ENCODE peak calls at places on chromosome 5, in five cellular contexts. C, D, N, M and S are unnamed samples.

GRCh38 chr5:5615569-5615968 is 193.1 kb downstream of the ICE1 start:
- DNase-seq in C (peak; percentile 38), D (no peak), N (no peak), M (no peak), S (no peak)

GRCh38 chr5:151660616-151661015 is 26.1 kb downstream of the SPARC start:
- DNase-seq in C (no peak), D (no peak), N (peak; percentile 59), M (no peak), S (no peak)

GRCh38 chr5:55714339-55714738 is 2.2 kb upstream of the SLC38A9 start:
- DNase-seq in C (no peak), D (no peak), N (no peak), M (no peak), S (no peak)

GRCh38 chr5:122775713-122776084 is 819 bp downstream of the SNX2 start:
- DNase-seq in C (peak; percentile 12), D (no peak), N (no peak), M (peak; percentile 63), S (no peak)

GRCh38 chr5:122162100-122162499 is 32.8 kb downstream of the ZNF474 start:
- DNase-seq in C (no peak), D (no peak), N (no peak), M (no peak), S (no peak)

GRCh38 chr5:97545856-97546570 is 363.0 kb upstream of the RIOK2 start:
- DNase-seq in C (no peak), D (no peak), N (no peak), M (peak; percentile 66), S (no peak)

GRCh38 chr5:66436721-66437120 is 159.5 kb upstream of the MAST4 start:
- DNase-seq in C (peak; percentile 1), D (no peak), N (no peak), M (no peak), S (no peak)

GRCh38 chr5:55481293-55481900 is 53.4 kb downstream of the PLPP1 start:
- DNase-seq in C (no peak), D (no peak), N (no peak), M (no peak), S (no peak)

GRCh38 chr5:73118331-73119011 is 1.9 kb upstream of the TMEM171 start:
- DNase-seq in C (no peak), D (no peak), N (peak; percentile 40), M (no peak), S (no peak)

GRCh38 chr5:95530441-95530840 is 24.3 kb downstream of the SKIC3 start:
- DNase-seq in C (peak; percentile 28), D (no peak), N (peak; percentile 70), M (no peak), S (no peak)

GRCh38 chr5:36744678-36745659 is 131.6 kb upstream of the NIPBL start:
- DNase-seq in C (peak; percentile 94), D (peak; percentile 88), N (peak; percentile 81), M (peak; percentile 68), S (peak; percentile 97)
- TF ChIP-seq EZH2 in C (no peak), D (peak; percentile 30), N (no peak), M (no peak), S (no peak)

DNA sequence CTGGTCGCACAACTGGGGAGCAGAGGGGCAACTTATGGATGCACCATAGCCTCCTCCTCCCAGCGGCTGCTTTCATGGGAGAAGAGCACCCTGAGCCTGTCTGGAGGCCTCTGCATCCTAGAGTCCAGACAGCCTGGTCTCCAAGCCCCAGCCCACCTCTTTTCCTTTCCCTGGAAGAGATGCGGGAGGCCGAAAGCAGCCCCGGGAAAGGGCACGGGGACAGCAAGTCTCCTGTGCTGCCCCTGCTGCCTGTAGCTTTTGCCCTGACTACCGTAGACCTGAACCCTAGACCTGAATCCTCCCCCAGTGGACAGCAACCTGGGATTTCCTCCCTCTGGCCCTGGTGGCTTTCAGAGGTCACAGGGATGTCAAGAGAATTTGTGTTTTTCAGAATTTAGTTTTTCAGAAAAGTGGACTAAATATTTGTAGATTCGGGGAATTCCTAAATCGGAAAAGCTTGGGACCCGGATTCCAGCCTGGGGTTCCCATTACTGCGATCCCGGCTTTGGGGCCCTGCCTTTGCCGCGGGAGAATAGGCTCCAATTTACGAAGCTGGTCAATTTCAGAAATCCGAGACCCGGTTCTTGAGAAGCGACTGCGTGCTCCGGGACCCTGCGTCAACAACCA is 4.3 kb upstream of the PITX1 start:
- DNase-seq in C (no peak), D (peak; percentile 38), N (no peak), M (no peak), S (no peak)
- TF ChIP-seq EZH2 in C (no peak), D (no peak), N (peak; percentile 4), M (peak; percentile 30), S (no peak)

GRCh38 chr5:93587919-93588585 is 5.0 kb downstream of the NR2F1 start:
- DNase-seq in C (no peak), D (peak; percentile 51), N (no peak), M (no peak), S (no peak)
- TF ChIP-seq EZH2 in C (no peak), D (peak; percentile 91), N (no peak), M (no peak), S (no peak)

DNA sequence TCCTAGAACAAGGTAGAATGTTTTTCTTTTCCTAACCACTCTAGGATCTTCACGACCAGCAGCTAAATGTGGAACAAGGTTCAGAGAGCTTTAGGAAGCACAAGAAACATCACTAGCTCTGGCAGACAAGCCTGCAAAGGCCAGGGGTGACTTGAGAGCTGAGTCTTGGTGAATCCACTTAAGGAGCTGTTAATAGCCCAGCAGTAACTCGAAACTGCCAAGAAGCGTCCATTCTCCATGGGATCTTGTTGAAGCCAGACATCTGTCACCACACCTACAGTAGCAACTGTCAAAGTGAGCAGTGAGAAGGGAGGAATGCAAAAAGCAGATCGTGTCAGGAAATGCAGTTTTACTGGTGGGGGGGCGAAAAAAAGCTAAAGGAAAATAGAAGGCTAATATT is 87.2 kb downstream of the ATPSCKMT start:
- DNase-seq in C (no peak), D (peak; percentile 13), N (no peak), M (no peak), S (no peak)
- TF ChIP-seq EZH2 in C (no peak), D (no peak), N (no peak), M (no peak), S (no peak)

GRCh38 chr5:51399636-51399993 is 16.4 kb downstream of the ISL1 start:
- DNase-seq in C (no peak), D (no peak), N (no peak), M (no peak), S (no peak)

GRCh38 chr5:51396797-51397196 is 13.5 kb downstream of the ISL1 start:
- DNase-seq in C (peak; percentile 54), D (no peak), N (no peak), M (peak; percentile 9), S (no peak)

GRCh38 chr5:51397996-51398395 is 14.7 kb downstream of the ISL1 start:
- DNase-seq in C (no peak), D (peak; percentile 62), N (no peak), M (no peak), S (no peak)

GRCh38 chr5:51395666-51396356 is 12.6 kb downstream of the ISL1 start:
- DNase-seq in C (no peak), D (no peak), N (no peak), M (no peak), S (no peak)

GRCh38 chr5:51398875-51399635 is 15.8 kb downstream of the ISL1 start:
- DNase-seq in C (no peak), D (peak; percentile 67), N (no peak), M (no peak), S (no peak)
- TF ChIP-seq EZH2 in C (no peak), D (peak; percentile 97), N (peak; percentile 80), M (peak; percentile 65), S (no peak)

DNA sequence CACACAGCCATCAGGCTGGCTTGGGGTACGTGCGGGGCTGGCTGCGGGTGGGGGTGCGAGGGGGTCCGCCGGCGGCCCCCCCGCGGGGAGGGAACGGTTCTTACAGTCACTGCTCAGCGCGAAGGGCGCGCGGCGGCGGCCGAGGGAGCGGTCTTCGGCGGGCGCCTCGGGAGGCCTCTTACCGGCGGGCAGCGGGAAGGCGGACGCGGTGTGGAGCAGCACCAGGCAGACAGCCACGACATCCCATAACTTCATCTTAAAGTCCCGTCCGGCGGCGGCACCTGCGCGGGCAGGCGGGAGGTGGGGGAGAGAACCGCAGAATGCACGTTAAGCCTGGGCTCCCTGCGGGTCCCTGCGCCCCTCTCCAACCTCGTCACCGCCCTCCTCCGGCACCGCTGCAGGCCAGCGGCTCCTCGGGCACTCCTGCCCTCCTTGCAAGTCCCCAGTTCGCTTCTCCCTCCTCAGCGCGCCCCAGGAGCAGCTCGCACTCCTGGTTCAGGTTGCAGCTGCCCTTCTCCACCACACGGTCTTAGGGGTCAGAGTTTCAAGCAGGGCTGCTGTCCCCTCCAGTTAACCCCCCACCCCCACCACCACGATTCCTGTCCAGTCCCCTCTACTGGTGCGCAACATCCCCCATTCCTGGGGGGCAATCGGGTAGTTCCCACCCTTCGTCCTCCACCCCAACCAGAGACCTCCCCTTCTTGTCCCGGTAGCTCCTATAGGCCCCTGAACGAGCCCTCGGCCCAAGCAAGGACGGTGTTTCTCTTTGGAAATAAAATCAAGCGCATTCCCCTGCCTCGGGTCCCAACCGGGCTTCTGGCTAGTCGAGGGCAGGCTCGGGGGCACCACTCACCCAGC is 5.1 kb downstream of the GDNF start:
- DNase-seq in C (no peak), D (peak; percentile 70), N (no peak), M (no peak), S (no peak)
- TF ChIP-seq EZH2 in C (no peak), D (peak; percentile 49), N (no peak), M (peak; percentile 92), S (no peak)

DNA sequence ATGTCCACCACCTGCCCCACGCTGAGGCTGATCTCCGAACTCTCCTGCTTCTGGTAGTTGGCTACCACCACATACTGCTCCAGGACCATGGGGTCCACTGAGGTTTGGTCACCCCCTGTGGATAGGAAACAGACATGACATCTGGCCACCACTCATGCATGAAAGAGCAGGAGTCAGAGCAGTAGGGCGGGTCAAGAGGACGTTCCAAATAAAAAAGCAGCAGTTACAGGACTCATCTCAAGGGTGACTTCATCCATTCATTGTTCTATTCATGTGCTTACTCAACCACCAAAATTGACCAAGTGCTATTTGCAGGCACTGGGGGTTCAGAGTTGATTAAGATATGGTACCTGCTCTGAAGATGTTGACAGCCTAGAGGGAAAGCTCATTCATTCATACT is 79.2 kb upstream of the UBTD2 start:
- DNase-seq in C (no peak), D (no peak), N (peak; percentile 40), M (no peak), S (no peak)
- TF ChIP-seq EZH2 in C (no peak), D (no peak), N (no peak), M (no peak), S (no peak)

DNA sequence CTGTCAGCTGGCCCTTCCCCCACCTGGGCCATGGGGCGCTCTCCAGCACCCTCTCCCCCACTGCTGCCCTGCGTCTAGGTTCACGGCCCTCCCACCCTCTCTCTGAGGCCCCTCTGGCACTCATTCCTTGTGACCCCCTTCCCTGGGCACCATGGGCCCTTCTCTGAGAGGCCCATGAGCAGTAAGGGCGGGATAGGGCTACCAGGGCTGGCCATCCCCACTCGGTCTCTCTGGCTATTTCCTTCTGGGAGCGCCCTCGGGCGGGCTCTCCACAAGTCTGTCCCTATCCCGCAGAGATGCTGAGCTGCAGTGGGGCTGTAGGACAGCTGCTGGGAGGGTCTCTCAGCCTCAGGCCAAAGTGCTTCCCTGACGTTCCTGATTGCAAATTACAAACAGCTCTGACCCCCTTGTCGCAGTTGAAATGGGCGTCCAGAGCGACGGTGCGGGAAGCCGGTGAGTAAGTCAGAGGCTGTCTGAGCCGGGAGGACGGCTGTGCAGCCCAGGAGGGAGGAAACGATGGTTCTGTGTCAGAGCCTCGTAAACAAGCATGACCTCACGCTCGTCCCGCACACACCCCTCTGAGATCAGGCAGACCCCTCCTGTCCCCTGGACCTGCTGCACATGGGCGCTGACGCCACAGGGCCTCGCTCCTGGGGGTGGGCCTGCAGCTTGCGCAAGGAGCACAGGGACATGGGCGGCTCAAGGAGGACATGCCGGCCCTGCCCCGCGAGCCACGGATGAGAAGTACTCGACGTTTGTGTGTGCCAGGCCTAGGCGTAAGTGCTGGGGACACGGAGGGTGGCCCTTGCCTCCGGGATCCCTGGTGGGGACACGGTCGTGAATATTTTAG is 36.3 kb upstream of the GFPT2 start:
- DNase-seq in C (peak; percentile 9), D (no peak), N (no peak), M (no peak), S (no peak)
- TF ChIP-seq EZH2 in C (no peak), D (no peak), N (no peak), M (no peak), S (no peak)

GRCh38 chr5:132853323-132853722 is 12.9 kb downstream of the GDF9 start:
- DNase-seq in C (no peak), D (no peak), N (no peak), M (no peak), S (no peak)
- TF ChIP-seq EZH2 in C (no peak), D (no peak), N (no peak), M (no peak), S (no peak)